ENCODE peak calls at places on chromosomes 1 and 21, in eight cellular contexts. One of them, this sample, is unnamed.

GRCh38 chr1:25689686-25690381 is 73.2 kb downstream of the MAN1C1 start:
- DNase-seq in A549: no peak
- DNase-seq in thoracic aorta: no peak
- DNase-seq in heart left ventricle: no peak
- DNase-seq in fibroblast of lung: no peak
- DNase-seq in brain microvascular endothelial cell: no peak
- DNase-seq in lower lobe of right lung: no peak
- DNase-seq in GM12878: no peak
- DNase-seq in this sample: no peak

GRCh38 chr1:233304489-233305102 is 9.1 kb upstream of the PCNX2 start:
- DNase-seq in A549: no peak
- DNase-seq in thoracic aorta: no peak
- DNase-seq in heart left ventricle: no peak
- DNase-seq in fibroblast of lung: peak; percentile 52
- DNase-seq in brain microvascular endothelial cell: peak; percentile 12
- DNase-seq in lower lobe of right lung: no peak
- DNase-seq in GM12878: no peak
- DNase-seq in this sample: no peak

GRCh38 chr1:87501738-87502137 is 173.1 kb downstream of the LMO4 start:
- DNase-seq in A549: no peak
- DNase-seq in thoracic aorta: no peak
- DNase-seq in heart left ventricle: no peak
- DNase-seq in fibroblast of lung: no peak
- DNase-seq in brain microvascular endothelial cell: no peak
- DNase-seq in lower lobe of right lung: no peak
- DNase-seq in GM12878: no peak
- DNase-seq in this sample: no peak

GRCh38 chr1:112337028-112337531 is 58.9 kb upstream of the CTTNBP2NL start:
- DNase-seq in A549: peak; percentile 44
- DNase-seq in thoracic aorta: no peak
- DNase-seq in heart left ventricle: peak; percentile 53
- DNase-seq in fibroblast of lung: peak; percentile 39
- DNase-seq in brain microvascular endothelial cell: peak; percentile 15
- DNase-seq in lower lobe of right lung: peak; percentile 56
- DNase-seq in GM12878: no peak
- DNase-seq in this sample: no peak

GRCh38 chr1:29310616-29311180 is 74.4 kb downstream of the PTPRU start:
- DNase-seq in A549: no peak
- DNase-seq in thoracic aorta: no peak
- DNase-seq in heart left ventricle: no peak
- DNase-seq in fibroblast of lung: no peak
- DNase-seq in brain microvascular endothelial cell: no peak
- DNase-seq in lower lobe of right lung: peak; percentile 21
- DNase-seq in GM12878: no peak
- DNase-seq in this sample: no peak

GRCh38 chr1:25031966-25032667 is 102.0 kb upstream of the RUNX3 start:
- DNase-seq in A549: no peak
- DNase-seq in thoracic aorta: no peak
- DNase-seq in heart left ventricle: peak; percentile 58
- DNase-seq in fibroblast of lung: peak; percentile 43
- DNase-seq in brain microvascular endothelial cell: peak; percentile 93
- DNase-seq in lower lobe of right lung: peak; percentile 83
- DNase-seq in GM12878: peak; percentile 94
- DNase-seq in this sample: peak; percentile 77

GRCh38 chr1:111602302-111602701 is 17.3 kb upstream of the RAP1A start:
- DNase-seq in A549: no peak
- DNase-seq in thoracic aorta: no peak
- DNase-seq in heart left ventricle: no peak
- DNase-seq in fibroblast of lung: no peak
- DNase-seq in brain microvascular endothelial cell: no peak
- DNase-seq in lower lobe of right lung: no peak
- DNase-seq in GM12878: no peak
- DNase-seq in this sample: no peak

GRCh38 chr1:85628791-85629531 is 48.4 kb downstream of the CCN1 start:
- DNase-seq in A549: peak; percentile 73
- DNase-seq in thoracic aorta: no peak
- DNase-seq in heart left ventricle: peak; percentile 42
- DNase-seq in fibroblast of lung: peak; percentile 91
- DNase-seq in brain microvascular endothelial cell: peak; percentile 88
- DNase-seq in lower lobe of right lung: peak; percentile 72
- DNase-seq in GM12878: no peak
- DNase-seq in this sample: no peak

GRCh38 chr1:10867138-10867721 is 70.8 kb upstream of the CASZ1 start:
- DNase-seq in A549: peak; percentile 24
- DNase-seq in thoracic aorta: no peak
- DNase-seq in heart left ventricle: peak; percentile 42
- DNase-seq in fibroblast of lung: peak; percentile 10
- DNase-seq in brain microvascular endothelial cell: peak; percentile 12
- DNase-seq in lower lobe of right lung: peak; percentile 74
- DNase-seq in GM12878: no peak
- DNase-seq in this sample: no peak

GRCh38 chr1:204989266-204990058 is 53.5 kb upstream of the CNTN2 start:
- DNase-seq in A549: peak; percentile 96
- DNase-seq in thoracic aorta: no peak
- DNase-seq in heart left ventricle: peak; percentile 68
- DNase-seq in fibroblast of lung: peak; percentile 59
- DNase-seq in brain microvascular endothelial cell: peak; percentile 58
- DNase-seq in lower lobe of right lung: peak; percentile 71
- DNase-seq in GM12878: no peak
- DNase-seq in this sample: peak; percentile 36

GRCh38 chr1:70495370-70495769 is 84.3 kb downstream of the CTH start:
- DNase-seq in A549: no peak
- DNase-seq in thoracic aorta: no peak
- DNase-seq in heart left ventricle: no peak
- DNase-seq in fibroblast of lung: no peak
- DNase-seq in brain microvascular endothelial cell: no peak
- DNase-seq in lower lobe of right lung: no peak
- DNase-seq in GM12878: no peak
- DNase-seq in this sample: no peak

GRCh38 chr1:227192163-227192562 is 126.1 kb downstream of the CDC42BPA start:
- DNase-seq in A549: no peak
- DNase-seq in thoracic aorta: peak; percentile 36
- DNase-seq in heart left ventricle: peak; percentile 34
- DNase-seq in fibroblast of lung: peak; percentile 97
- DNase-seq in brain microvascular endothelial cell: peak; percentile 92
- DNase-seq in lower lobe of right lung: no peak
- DNase-seq in GM12878: peak; percentile 28
- DNase-seq in this sample: peak; percentile 86

GRCh38 chr1:22340873-22341272 is 110.8 kb upstream of the ZBTB40 start:
- DNase-seq in A549: no peak
- DNase-seq in thoracic aorta: no peak
- DNase-seq in heart left ventricle: no peak
- DNase-seq in fibroblast of lung: no peak
- DNase-seq in brain microvascular endothelial cell: no peak
- DNase-seq in lower lobe of right lung: no peak
- DNase-seq in GM12878: no peak
- DNase-seq in this sample: no peak

GRCh38 chr21:36799869-36800268 is 101.0 kb downstream of the SIM2 start:
- DNase-seq in A549: no peak
- DNase-seq in thoracic aorta: no peak
- DNase-seq in heart left ventricle: no peak
- DNase-seq in fibroblast of lung: peak; percentile 45
- DNase-seq in brain microvascular endothelial cell: no peak
- DNase-seq in lower lobe of right lung: no peak
- DNase-seq in GM12878: no peak
- DNase-seq in this sample: no peak

GRCh38 chr1:165144757-165145397 is 211.6 kb downstream of the LMX1A start:
- DNase-seq in A549: no peak
- DNase-seq in thoracic aorta: no peak
- DNase-seq in heart left ventricle: peak; percentile 37
- DNase-seq in fibroblast of lung: peak; percentile 62
- DNase-seq in brain microvascular endothelial cell: peak; percentile 57
- DNase-seq in lower lobe of right lung: no peak
- DNase-seq in GM12878: no peak
- DNase-seq in this sample: no peak

GRCh38 chr1:231147896-231148295 is 14.0 kb upstream of the TRIM67 start:
- DNase-seq in A549: no peak
- DNase-seq in thoracic aorta: no peak
- DNase-seq in heart left ventricle: no peak
- DNase-seq in fibroblast of lung: no peak
- DNase-seq in brain microvascular endothelial cell: no peak
- DNase-seq in lower lobe of right lung: no peak
- DNase-seq in GM12878: no peak
- DNase-seq in this sample: no peak

GRCh38 chr1:201020040-201020591 is 3.4 kb downstream of the KIF21B start:
- DNase-seq in A549: no peak
- DNase-seq in thoracic aorta: no peak
- DNase-seq in heart left ventricle: no peak
- DNase-seq in fibroblast of lung: no peak
- DNase-seq in brain microvascular endothelial cell: no peak
- DNase-seq in lower lobe of right lung: no peak
- DNase-seq in GM12878: no peak
- DNase-seq in this sample: no peak

GRCh38 chr1:183892351-183892793 is 87.5 kb downstream of the RGL1 start:
- DNase-seq in A549: no peak
- DNase-seq in thoracic aorta: no peak
- DNase-seq in heart left ventricle: no peak
- DNase-seq in fibroblast of lung: peak; percentile 50
- DNase-seq in brain microvascular endothelial cell: no peak
- DNase-seq in lower lobe of right lung: no peak
- DNase-seq in GM12878: no peak
- DNase-seq in this sample: no peak

GRCh38 chr1:101567582-101568189 is 330.9 kb downstream of the S1PR1 start:
- DNase-seq in A549: peak; percentile 1
- DNase-seq in thoracic aorta: no peak
- DNase-seq in heart left ventricle: no peak
- DNase-seq in fibroblast of lung: peak; percentile 29
- DNase-seq in brain microvascular endothelial cell: peak; percentile 11
- DNase-seq in lower lobe of right lung: peak; percentile 48
- DNase-seq in GM12878: no peak
- DNase-seq in this sample: no peak

GRCh38 chr1:177228721-177229088 is 57.9 kb downstream of the BRINP2 start:
- DNase-seq in A549: peak; percentile 22
- DNase-seq in thoracic aorta: no peak
- DNase-seq in heart left ventricle: no peak
- DNase-seq in fibroblast of lung: peak; percentile 16
- DNase-seq in brain microvascular endothelial cell: no peak
- DNase-seq in lower lobe of right lung: no peak
- DNase-seq in GM12878: no peak
- DNase-seq in this sample: peak; percentile 18

GRCh38 chr1:34787461-34788420 is 5.1 kb upstream of the GJA4 start:
- DNase-seq in A549: no peak
- DNase-seq in thoracic aorta: no peak
- DNase-seq in heart left ventricle: peak; percentile 44
- DNase-seq in fibroblast of lung: no peak
- DNase-seq in brain microvascular endothelial cell: peak; percentile 24
- DNase-seq in lower lobe of right lung: no peak
- DNase-seq in GM12878: no peak
- DNase-seq in this sample: no peak

GRCh38 chr1:228838717-228839500 is 103.6 kb downstream of the RHOU start:
- DNase-seq in A549: no peak
- DNase-seq in thoracic aorta: no peak
- DNase-seq in heart left ventricle: no peak
- DNase-seq in fibroblast of lung: peak; percentile 77
- DNase-seq in brain microvascular endothelial cell: peak; percentile 44
- DNase-seq in lower lobe of right lung: no peak
- DNase-seq in GM12878: no peak
- DNase-seq in this sample: no peak

GRCh38 chr21:44519346-44520325 is 20.4 kb downstream of the KRTAP10-1 start:
- DNase-seq in A549: no peak
- DNase-seq in thoracic aorta: no peak
- DNase-seq in heart left ventricle: no peak
- DNase-seq in fibroblast of lung: no peak
- DNase-seq in brain microvascular endothelial cell: no peak
- DNase-seq in lower lobe of right lung: peak; percentile 32
- DNase-seq in GM12878: no peak
- DNase-seq in this sample: no peak

GRCh38 chr1:43653339-43653738 is 3.4 kb downstream of the KDM4A start:
- DNase-seq in A549: peak; percentile 36
- DNase-seq in thoracic aorta: no peak
- DNase-seq in heart left ventricle: no peak
- DNase-seq in fibroblast of lung: peak; percentile 23
- DNase-seq in brain microvascular endothelial cell: peak; percentile 58
- DNase-seq in lower lobe of right lung: no peak
- DNase-seq in GM12878: peak; percentile 16
- DNase-seq in this sample: no peak

GRCh38 chr1:31013187-31013864 is 52.2 kb downstream of the PUM1 start:
- DNase-seq in A549: no peak
- DNase-seq in thoracic aorta: no peak
- DNase-seq in heart left ventricle: no peak
- DNase-seq in fibroblast of lung: peak; percentile 39
- DNase-seq in brain microvascular endothelial cell: no peak
- DNase-seq in lower lobe of right lung: no peak
- DNase-seq in GM12878: no peak
- DNase-seq in this sample: no peak

GRCh38 chr21:41816583-41817165 is 49.8 kb upstream of the RIPK4 start:
- DNase-seq in A549: peak; percentile 19
- DNase-seq in thoracic aorta: no peak
- DNase-seq in heart left ventricle: peak; percentile 48
- DNase-seq in fibroblast of lung: peak; percentile 56
- DNase-seq in brain microvascular endothelial cell: peak; percentile 36
- DNase-seq in lower lobe of right lung: no peak
- DNase-seq in GM12878: no peak
- DNase-seq in this sample: no peak
- H3K27ac ChIP-seq in A549: no peak overlapping the region
- H3K27ac ChIP-seq in thoracic aorta: no peak overlapping the region
- H3K27ac ChIP-seq in heart left ventricle: no peak overlapping the region
- H3K27ac ChIP-seq in fibroblast of lung: no peak overlapping the region
- H3K27ac ChIP-seq in brain microvascular endothelial cell: no peak overlapping the region
- H3K27ac ChIP-seq in lower lobe of right lung: no peak overlapping the region
- H3K27ac ChIP-seq in GM12878: no peak overlapping the region
- H3K27ac ChIP-seq in this sample: no peak overlapping the region

GRCh38 chr1:156104861-156105546 is 9.5 kb upstream of the LMNA start:
- DNase-seq in A549: no peak
- DNase-seq in thoracic aorta: no peak
- DNase-seq in heart left ventricle: no peak
- DNase-seq in fibroblast of lung: peak; percentile 69
- DNase-seq in brain microvascular endothelial cell: no peak
- DNase-seq in lower lobe of right lung: no peak
- DNase-seq in GM12878: no peak
- DNase-seq in this sample: no peak
- H3K27ac ChIP-seq in A549: peak overlapping the region; percentile 92
- H3K27ac ChIP-seq in thoracic aorta: peak overlapping the region; percentile 99
- H3K27ac ChIP-seq in heart left ventricle: peak overlapping the region; percentile 91
- H3K27ac ChIP-seq in fibroblast of lung: peak overlapping the region; percentile 99
- H3K27ac ChIP-seq in brain microvascular endothelial cell: peak overlapping the region; percentile 67
- H3K27ac ChIP-seq in lower lobe of right lung: peak overlapping the region; percentile 98
- H3K27ac ChIP-seq in GM12878: peak overlapping the region; percentile 54
- H3K27ac ChIP-seq in this sample: peak overlapping the region; percentile 84

DNA sequence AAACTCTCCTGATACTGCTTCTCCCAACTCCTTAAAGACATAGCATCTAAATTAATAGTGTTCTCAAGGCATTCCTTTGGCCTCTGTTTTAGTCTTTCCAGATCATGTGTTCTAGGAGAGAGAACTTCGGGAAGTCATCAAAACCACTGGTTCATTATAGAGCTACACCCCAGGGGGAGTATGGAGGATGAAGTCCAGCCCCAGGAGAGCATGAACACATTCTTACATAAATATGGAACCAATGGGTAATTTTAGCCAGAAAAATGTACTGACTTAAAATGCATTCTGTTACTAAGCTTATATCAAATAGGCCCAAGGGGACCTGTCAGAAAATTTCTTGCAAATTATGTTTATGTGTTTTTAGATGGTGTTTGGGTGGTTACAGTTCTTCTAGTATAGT is 165.2 kb downstream of the NTMT2 start:
- DNase-seq in A549: no peak
- DNase-seq in thoracic aorta: no peak
- DNase-seq in heart left ventricle: no peak
- DNase-seq in fibroblast of lung: no peak
- DNase-seq in brain microvascular endothelial cell: no peak
- DNase-seq in lower lobe of right lung: no peak
- DNase-seq in GM12878: no peak
- DNase-seq in this sample: no peak
- H3K27ac ChIP-seq in A549: no peak overlapping the region
- H3K27ac ChIP-seq in thoracic aorta: no peak overlapping the region
- H3K27ac ChIP-seq in heart left ventricle: no peak overlapping the region
- H3K27ac ChIP-seq in fibroblast of lung: peak overlapping the region; percentile 85
- H3K27ac ChIP-seq in brain microvascular endothelial cell: peak overlapping the region; percentile 84
- H3K27ac ChIP-seq in lower lobe of right lung: no peak overlapping the region
- H3K27ac ChIP-seq in GM12878: no peak overlapping the region
- H3K27ac ChIP-seq in this sample: no peak overlapping the region

GRCh38 chr1:47969478-47969877 is 27.7 kb downstream of the TRABD2B start:
- DNase-seq in A549: no peak
- DNase-seq in thoracic aorta: no peak
- DNase-seq in heart left ventricle: no peak
- DNase-seq in fibroblast of lung: no peak
- DNase-seq in brain microvascular endothelial cell: no peak
- DNase-seq in lower lobe of right lung: no peak
- DNase-seq in GM12878: no peak
- DNase-seq in this sample: no peak
- H3K27ac ChIP-seq in A549: no peak overlapping the region
- H3K27ac ChIP-seq in thoracic aorta: no peak overlapping the region
- H3K27ac ChIP-seq in heart left ventricle: no peak overlapping the region
- H3K27ac ChIP-seq in fibroblast of lung: no peak overlapping the region
- H3K27ac ChIP-seq in brain microvascular endothelial cell: no peak overlapping the region
- H3K27ac ChIP-seq in lower lobe of right lung: no peak overlapping the region
- H3K27ac ChIP-seq in GM12878: no peak overlapping the region
- H3K27ac ChIP-seq in this sample: no peak overlapping the region